ENCODE peak calls at places on chromosomes 2 and 18, in six cellular contexts. V is HT-29; U is stimulated activated CD4-positive, alpha-beta T cell treated with anti-CD3 and anti-CD28 coated beads, Interleukin-12 subunit alpha, Interleukin-12 subunit beta, amount 100 ng/mL, for 24 hours; P is esophagus squamous epithelium; O is heart right ventricle; J is neuronal stem cell. C is an unnamed sample.

GRCh38 chr2:164705412-164706167 is 84.3 kb upstream of the GRB14 start:
- DNase-seq in V (no peak), O (no peak), P (no peak), U (no peak), J (no peak), C (no peak)

GRCh38 chr2:215059724-215060123 is 78.7 kb downstream of the ABCA12 start:
- DNase-seq in U (no peak), P (no peak), O (no peak), V (no peak), J (no peak), C (no peak)

GRCh38 chr2:239939736-239940483 is 85.2 kb downstream of the NDUFA10 start:
- DNase-seq in U (no peak), V (no peak), O (peak; percentile 27), P (no peak), J (no peak), C (no peak)

GRCh38 chr2:173657996-173658717 is 303.5 kb downstream of the CDCA7 start:
- DNase-seq in J (no peak), U (no peak), V (no peak), P (no peak), O (no peak), C (no peak)

GRCh38 chr2:28381225-28382180 is 11.2 kb upstream of the FOSL2 start:
- DNase-seq in O (no peak), V (peak; percentile 86), U (no peak), J (no peak), P (no peak), C (no peak)

GRCh38 chr2:147420517-147420916 is 424.3 kb upstream of the ACVR2A start:
- DNase-seq in V (no peak), O (no peak), U (no peak), P (no peak), J (no peak), C (no peak)

GRCh38 chr2:133641497-133641896 is 73.2 kb upstream of the NCKAP5 start:
- DNase-seq in V (peak; percentile 80), O (no peak), J (no peak), U (no peak), P (no peak), C (no peak)

GRCh38 chr18:68847219-68847860 is 49.5 kb downstream of the CCDC102B start:
- DNase-seq in J (no peak), V (peak; percentile 30), P (no peak), U (no peak), O (no peak), C (no peak)

GRCh38 chr2:179571141-179571713 is 290.2 kb downstream of the ZNF385B start:
- DNase-seq in O (no peak), V (no peak), J (no peak), P (no peak), U (no peak), C (no peak)

GRCh38 chr2:81481994-81482368 is 1177.4 kb upstream of the LRRTM1 start:
- DNase-seq in O (no peak), V (no peak), P (no peak), U (no peak), J (no peak), C (no peak)

GRCh38 chr18:23838801-23839366 is 149.6 kb downstream of the LAMA3 start:
- DNase-seq in J (no peak), P (no peak), U (no peak), V (no peak), O (no peak), C (no peak)

GRCh38 chr2:143787674-143788073 is 658.5 kb downstream of the ARHGAP15 start:
- DNase-seq in V (no peak), P (no peak), O (no peak), J (no peak), U (no peak), C (no peak)